ENCODE peak calls at places on chromosomes 13 and 19, in five cellular contexts. P, Y, N, U and H are unnamed samples.

GRCh38 chr13:102800145-102801041 is 1.5 kb downstream of the BIVM start:
- DNase-seq in P (peak; percentile 78), Y (no peak), N (peak; percentile 73), U (peak; percentile 89), H (peak; percentile 57)

GRCh38 chr13:106753241-106753640 is 185.3 kb upstream of the ARGLU1 start:
- DNase-seq in P (no peak), Y (no peak), N (no peak), U (no peak), H (no peak)

GRCh38 chr19:30095171-30095570 is 153.1 kb downstream of the URI1 start:
- DNase-seq in P (no peak), Y (no peak), N (no peak), U (no peak), H (no peak)

GRCh38 chr13:26051231-26052135 is at the start of gene SHISA2:
- DNase-seq in P (peak; percentile 67), Y (no peak), N (peak; percentile 72), U (peak; percentile 33), H (no peak)

GRCh38 chr19:12187625-12188024 is 24.7 kb downstream of the ZNF136 start:
- DNase-seq in P (no peak), Y (no peak), N (no peak), U (no peak), H (no peak)

GRCh38 chr19:771332-771785 is 20.4 kb downstream of the MISP start:
- DNase-seq in P (peak; percentile 39), Y (no peak), N (no peak), U (peak; percentile 51), H (peak; percentile 22)

GRCh38 chr19:18637644-18638630 is 1.1 kb downstream of the KLHL26 start:
- DNase-seq in P (no peak), Y (no peak), N (no peak), U (no peak), H (no peak)

GRCh38 chr19:14978377-14978776 is 1.3 kb downstream of the SLC1A6 start:
- DNase-seq in P (no peak), Y (no peak), N (no peak), U (no peak), H (no peak)

GRCh38 chr13:114102521-114103288 is 29.7 kb downstream of the RASA3 start:
- DNase-seq in P (no peak), Y (no peak), N (no peak), U (no peak), H (no peak)

GRCh38 chr19:18414504-18415176 is 4.6 kb upstream of the SSBP4 start:
- DNase-seq in P (no peak), Y (no peak), N (peak; percentile 18), U (no peak), H (peak; percentile 62)

GRCh38 chr19:55362174-55362989 is 678 bp downstream of the GARIN5B start:
- DNase-seq in P (no peak), Y (no peak), N (no peak), U (no peak), H (no peak)

GRCh38 chr13:107883561-107884175 is 331.7 kb downstream of the LIG4 start:
- DNase-seq in P (peak; percentile 85), Y (no peak), N (no peak), U (no peak), H (peak; percentile 65)

GRCh38 chr19:11421607-11422098 is 2.5 kb upstream of the RGL3 start:
- DNase-seq in P (no peak), Y (no peak), N (no peak), U (peak; percentile 43), H (no peak)

GRCh38 chr13:90122531-90122930 is 1225.0 kb upstream of the MIR17HG start:
- DNase-seq in P (no peak), Y (no peak), N (no peak), U (no peak), H (no peak)